ENCODE peak calls at places on chromosome 3, in eight cellular contexts. A, B, T, D, R, U, P and F are unnamed samples.

GRCh38 chr3:184761120-184761841 is 49.4 kb upstream of the MAGEF1 start:
- DNase-seq in R (no peak), T (peak; percentile 84), B (no peak), U (no peak), D (no peak), A (peak; percentile 64), P (peak; percentile 46), F (peak; percentile 82)

GRCh38 chr3:121504598-121504997 is 41.2 kb downstream of the POLQ start:
- DNase-seq in T (no peak), A (no peak), D (no peak), U (no peak), B (no peak), R (no peak), P (no peak), F (no peak)

GRCh38 chr3:111737712-111738097 is 121.4 kb upstream of the PHLDB2 start:
- DNase-seq in D (peak; percentile 96), B (peak; percentile 86), P (peak; percentile 92), T (peak; percentile 92), A (no peak), U (peak; percentile 77), R (peak; percentile 80), F (no peak)

GRCh38 chr3:157073810-157074209 is 86.1 kb downstream of the CCNL1 start:
- DNase-seq in U (no peak), R (no peak), T (no peak), D (peak; percentile 58), B (no peak), A (no peak), P (no peak), F (no peak)

GRCh38 chr3:194030372-194030771 is 105.6 kb upstream of the HES1 start:
- DNase-seq in B (no peak), T (peak; percentile 86), D (peak; percentile 10), R (no peak), A (no peak), P (no peak), U (no peak), F (no peak)

GRCh38 chr3:8891774-8892173 is 71.5 kb downstream of the RAD18 start:
- DNase-seq in R (no peak), P (no peak), A (no peak), T (no peak), B (no peak), D (no peak), U (no peak), F (no peak)

GRCh38 chr3:99957086-99957821 is 139.6 kb downstream of the CMSS1 start:
- DNase-seq in A (no peak), D (no peak), T (no peak), U (no peak), P (no peak), R (no peak), B (no peak), F (no peak)

GRCh38 chr3:89107461-89108035 is at the start of gene EPHA3:
- DNase-seq in B (peak; percentile 85), A (peak; percentile 86), R (peak; percentile 84), U (no peak), T (peak; percentile 46), D (no peak), P (peak; percentile 10), F (peak; percentile 74)

GRCh38 chr3:12742330-12743107 is 16.5 kb downstream of the TMEM40 start:
- DNase-seq in D (no peak), P (no peak), B (no peak), U (no peak), T (no peak), A (no peak), R (no peak), F (no peak)

GRCh38 chr3:49456417-49456816 is 13.7 kb upstream of the DAG1 start:
- DNase-seq in U (no peak), R (no peak), A (no peak), T (no peak), D (peak; percentile 43), P (no peak), B (no peak), F (no peak)

GRCh38 chr3:143811602-143812001 is 36.7 kb downstream of the SLC9A9 start:
- DNase-seq in U (no peak), B (peak; percentile 82), P (no peak), D (no peak), R (peak; percentile 81), T (no peak), A (no peak), F (no peak)

GRCh38 chr3:33799202-33799551 is 747 bp downstream of the PDCD6IP start:
- DNase-seq in U (no peak), P (no peak), R (no peak), T (no peak), D (no peak), B (no peak), A (no peak), F (no peak)

GRCh38 chr3:151410891-151411559 is 26.5 kb upstream of the P2RY12 start:
- DNase-seq in T (no peak), P (no peak), A (no peak), D (peak; percentile 64), R (no peak), U (no peak), B (no peak), F (no peak)

GRCh38 chr3:186261638-186262037 is 100.4 kb downstream of the DGKG start:
- DNase-seq in U (no peak), T (no peak), A (no peak), P (no peak), B (no peak), D (peak; percentile 51), R (no peak), F (no peak)

GRCh38 chr3:101229681-101230080 is 90.7 kb downstream of the IMPG2 start:
- DNase-seq in P (no peak), R (no peak), T (no peak), U (no peak), B (no peak), D (peak; percentile 50), A (no peak), F (no peak)

GRCh38 chr3:13017361-13018038 is 55.7 kb downstream of the IQSEC1 start:
- DNase-seq in T (no peak), U (no peak), R (no peak), P (no peak), A (peak; percentile 76), D (no peak), B (peak; percentile 66), F (no peak)

GRCh38 chr3:5826467-5826866 is 639.0 kb downstream of the EDEM1 start:
- DNase-seq in R (no peak), T (no peak), U (no peak), B (no peak), D (no peak), A (no peak), P (no peak), F (no peak)
- H3K9me3 ChIP-seq in R (no peaks in the 10 kb centered on the region), T (no peaks in the 10 kb centered on the region), U (no peaks in the 10 kb centered on the region), B (peaks cover 4% of the 10 kb centered on the region), D (no peaks in the 10 kb centered on the region), A (peaks cover 4% of the 10 kb centered on the region), P (peaks cover 4% of the 10 kb centered on the region), F (no peaks in the 10 kb centered on the region)

GRCh38 chr3:47362704-47363103 is 18.1 kb upstream of the PTPN23 start:
- DNase-seq in R (no peak), T (no peak), P (no peak), B (no peak), D (no peak), A (no peak), U (no peak), F (no peak)

GRCh38 chr3:47356201-47356600 is 24.6 kb upstream of the PTPN23 start:
- DNase-seq in R (no peak), B (no peak), A (no peak), P (no peak), T (no peak), U (no peak), D (no peak), F (peak; percentile 72)

GRCh38 chr3:47355010-47355409 is 25.8 kb upstream of the PTPN23 start:
- DNase-seq in A (no peak), D (no peak), P (no peak), U (no peak), R (no peak), T (no peak), B (no peak), F (no peak)

DNA sequence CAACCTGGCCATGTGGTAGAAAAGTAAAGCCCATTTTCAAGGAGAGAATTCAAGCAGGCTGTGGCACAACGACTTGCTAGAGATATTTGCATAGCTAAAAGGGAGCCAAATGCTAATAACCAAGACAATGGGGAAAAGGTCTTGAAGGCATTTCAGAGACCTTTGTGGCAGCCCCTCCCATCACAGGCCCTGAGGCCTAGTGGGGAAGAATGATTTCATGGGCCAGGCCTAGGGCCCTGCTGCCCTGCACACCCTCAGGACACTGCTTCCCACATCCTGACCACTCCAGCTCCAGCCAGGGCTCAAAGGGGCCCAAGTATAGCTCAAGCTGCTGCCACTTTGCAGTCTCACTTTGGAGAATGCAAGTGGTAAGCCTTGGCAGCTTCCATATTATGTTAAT is 21.5 kb upstream of the PTPN23 start:
- DNase-seq in A (no peak), T (no peak), R (no peak), U (no peak), B (no peak), D (no peak), P (no peak), F (no peak)
- H3K9me3 ChIP-seq in A (no peaks in the 10 kb centered on the region), T (no peaks in the 10 kb centered on the region), R (peaks cover 16% of the 10 kb centered on the region), U (peaks cover 19% of the 10 kb centered on the region), B (peaks cover 10% of the 10 kb centered on the region), D (peaks cover 22% of the 10 kb centered on the region), P (peaks cover 39% of the 10 kb centered on the region), F (peaks cover 6% of the 10 kb centered on the region)

GRCh38 chr3:73479325-73479724 is 145.4 kb downstream of the PDZRN3 start:
- DNase-seq in U (no peak), R (no peak), P (no peak), D (no peak), B (no peak), A (no peak), T (no peak), F (no peak)

GRCh38 chr3:73484656-73485248 is 140.0 kb downstream of the PDZRN3 start:
- DNase-seq in R (no peak), D (no peak), A (no peak), B (no peak), U (no peak), P (no peak), T (no peak), F (no peak)

GRCh38 chr3:73481888-73482287 is 142.9 kb downstream of the PDZRN3 start:
- DNase-seq in A (no peak), U (no peak), B (no peak), D (no peak), P (no peak), R (no peak), T (no peak), F (no peak)

GRCh38 chr3:73475717-73476116 is 149.0 kb downstream of the PDZRN3 start:
- DNase-seq in A (no peak), P (no peak), B (no peak), T (no peak), R (no peak), D (no peak), U (no peak), F (no peak)

DNA sequence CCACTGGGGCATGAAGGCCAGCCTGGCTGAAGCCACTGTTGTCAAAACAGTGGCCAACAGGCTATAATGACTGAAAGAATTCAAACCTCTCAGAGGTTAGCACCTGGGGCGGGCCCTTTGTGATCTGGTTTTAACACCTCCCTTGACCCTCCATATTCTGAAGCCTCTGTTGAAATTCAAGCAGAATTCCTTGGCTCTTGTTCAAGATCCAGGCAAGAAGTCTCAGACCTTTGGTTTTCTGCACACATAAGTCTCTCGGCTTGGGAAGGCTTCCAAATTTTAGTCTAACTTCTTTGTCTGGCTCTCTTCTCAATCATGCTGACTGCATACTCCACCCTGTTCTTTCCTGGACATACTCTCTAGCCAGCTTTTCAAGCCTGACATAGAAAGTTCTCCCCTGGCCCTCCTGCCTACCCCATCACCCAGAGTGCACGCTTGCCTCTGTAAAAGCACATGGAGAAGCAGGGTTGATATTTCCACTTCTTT is 144.5 kb downstream of the PDZRN3 start:
- DNase-seq in D (no peak), T (peak; percentile 21), P (no peak), R (no peak), A (no peak), B (no peak), U (no peak), F (peak; percentile 68)
- H3K9me3 ChIP-seq in D (no peaks in the 10 kb centered on the region), T (no peaks in the 10 kb centered on the region), P (no peaks in the 10 kb centered on the region), R (no peaks in the 10 kb centered on the region), A (no peaks in the 10 kb centered on the region), B (no peaks in the 10 kb centered on the region), U (no peaks in the 10 kb centered on the region), F (no peaks in the 10 kb centered on the region)

GRCh38 chr3:15845475-15845874 is 47.7 kb upstream of the ANKRD28 start:
- DNase-seq in D (no peak), B (no peak), P (no peak), R (no peak), T (no peak), U (no peak), A (no peak), F (no peak)
- H3K9me3 ChIP-seq in D (peaks cover 5% of the 10 kb centered on the region), B (no peaks in the 10 kb centered on the region), P (peaks cover 5% of the 10 kb centered on the region), R (peaks cover 18% of the 10 kb centered on the region), T (no peaks in the 10 kb centered on the region), U (peaks cover 4% of the 10 kb centered on the region), A (peaks cover 2% of the 10 kb centered on the region), F (no peaks in the 10 kb centered on the region)